ENCODE peak calls at places on chromosome X, in six cellular contexts. N is occipital lobe; L is H1; R is fibroblast of lung; Z is gastrocnemius medialis; Q is activated naive CD8-positive, alpha-beta T cell treated with anti-CD3 and anti-CD28 coated beads, Interleukin-2, amount 50 U/mL, for 24 hours. I is an unnamed sample.

GRCh38 chrX:68396953-68397352 is 36.3 kb downstream of the OPHN1 start:
- DNase-seq in L (no peak), Q (no peak), N (no peak), R (peak), Z (no peak), I (no peak)

GRCh38 chrX:83916525-83916924 is 55.6 kb downstream of the CYLC1 start:
- DNase-seq in Z (no peak), R (no peak), L (no peak), Q (no peak), N (no peak), I (no peak)

GRCh38 chrX:50889582-50889981 is 21.0 kb upstream of the BMP15 start:
- DNase-seq in Q (no peak), L (peak), R (no peak), Z (no peak), N (no peak), I (no peak)

GRCh38 chrX:640641-641040 is 10.1 kb downstream of the SHOX start:
- DNase-seq in L (no peak), R (no peak), N (no peak), Q (no peak), Z (no peak), I (no peak)

GRCh38 chrX:20530319-20530979 is 263.7 kb upstream of the RPS6KA3 start:
- DNase-seq in L (peak), Z (no peak), N (peak), Q (peak), R (peak), I (peak)

GRCh38 chrX:13851996-13852695 is 35.3 kb upstream of the GPM6B start:
- DNase-seq in L (no peak), Q (no peak), Z (no peak), N (no peak), R (no peak), I (no peak)

GRCh38 chrX:149510386-149510785 is 5.3 kb upstream of the IDS start:
- DNase-seq in Q (no peak), L (no peak), R (peak), Z (no peak), N (no peak), I (no peak)

GRCh38 chrX:39819921-39820849 is 277.6 kb downstream of the BCOR start:
- DNase-seq in N (peak), Z (no peak), Q (no peak), L (no peak), R (no peak), I (no peak)

GRCh38 chrX:19602866-19603620 is 87.7 kb upstream of the MAP3K15 start:
- DNase-seq in Z (peak), L (no peak), N (no peak), R (peak), Q (no peak), I (no peak)

GRCh38 chrX:44765556-44765955 is 78.3 kb upstream of the DUSP21 start:
- DNase-seq in N (no peak), L (no peak), Q (no peak), Z (no peak), R (no peak), I (no peak)

GRCh38 chrX:55489315-55490009 is at the start of gene USP51:
- DNase-seq in L (peak), N (peak), R (peak), Q (peak), Z (peak), I (peak)

GRCh38 chrX:125131146-125131545 is 188.5 kb upstream of the TEX13C start:
- DNase-seq in R (no peak), N (no peak), Q (no peak), Z (no peak), L (no peak), I (no peak)

GRCh38 chrX:17078031-17078730 is 131.7 kb downstream of the REPS2 start:
- DNase-seq in N (peak), L (no peak), R (peak), Z (no peak), Q (no peak), I (no peak)

GRCh38 chrX:140141444-140142029 is 176.2 kb upstream of the CXorf66 start:
- DNase-seq in R (no peak), L (peak), Q (peak), Z (no peak), N (no peak), I (no peak)

GRCh38 chrX:39762266-39762841 is 335.4 kb downstream of the BCOR start:
- DNase-seq in R (peak), L (no peak), Z (no peak), Q (no peak), N (no peak), I (no peak)

I was measured in stimulated activated naive B cell treated with anti-CD40 and anti-IgM and Interleukin-4, amounts not matched to agents 10 μg/mL and 1 μg/mL and 100 μg/mL, for 72 hours.